ENCODE peak calls at places on chromosome 1, in four cellular contexts. F is SK-N-SH, Y is tibial artery, H is stomach. D is an unnamed sample. For H3K27me3, the result is how much of the 10 kb centered on the place peaks cover.

GRCh38 chr1:6205849-6206845 is at the start of gene RNF207:
- DNase-seq in F (no peak), H (peak), Y (no peak), D (no peak)

GRCh38 chr1:30915491-30916230 is 7.1 kb upstream of the SDC3 start:
- DNase-seq in H (no peak), Y (no peak), F (no peak), D (no peak)

GRCh38 chr1:55839221-55839620 is 624.1 kb upstream of the USP24 start:
- DNase-seq in Y (no peak), H (no peak), F (no peak), D (no peak)

GRCh38 chr1:16905112-16905855 is 9.5 kb downstream of the RNU1-2 start:
- DNase-seq in Y (no peak), F (no peak), H (no peak), D (peak)

GRCh38 chr1:102970496-102971078 is 137.7 kb downstream of the COL11A1 start:
- DNase-seq in H (no peak), Y (no peak), F (peak), D (peak)

GRCh38 chr1:63891211-63891610 is 117.4 kb downstream of the ROR1 start:
- DNase-seq in F (no peak), Y (no peak), H (no peak), D (no peak)

GRCh38 chr1:97192872-97193572 is 471.4 kb downstream of the PTBP2 start:
- DNase-seq in Y (no peak), F (no peak), H (peak), D (no peak)

GRCh38 chr1:11838349-11839272 is 9.0 kb downstream of the NPPA start:
- DNase-seq in F (peak), Y (peak), H (peak), D (peak)

GRCh38 chr1:46180082-46180616 is 3.9 kb upstream of the P3R3URF start:
- DNase-seq in H (peak), F (no peak), Y (no peak), D (peak)

GRCh38 chr1:7705048-7705907 is 65.8 kb upstream of the VAMP3 start:
- DNase-seq in H (peak), Y (no peak), F (peak), D (no peak)

GRCh38 chr1:66168467-66168887 is 365.5 kb upstream of the SGIP1 start:
- DNase-seq in Y (no peak), H (no peak), F (no peak), D (no peak)

GRCh38 chr1:212774584-212774983 is 17.0 kb downstream of the NSL1 start:
- DNase-seq in Y (no peak), F (no peak), H (no peak), D (no peak)

GRCh38 chr1:79079770-79080169 is 73.2 kb upstream of the ADGRL4 start:
- DNase-seq in Y (peak), H (no peak), F (no peak), D (peak)

GRCh38 chr1:119674110-119674509 is 26.0 kb upstream of the ZNF697 start:
- DNase-seq in Y (no peak), F (no peak), H (no peak), D (no peak)

GRCh38 chr1:201480231-201481003 is 11.4 kb upstream of the PHLDA3 start:
- DNase-seq in H (peak), F (no peak), Y (peak), D (peak)

GRCh38 chr1:8473121-8473891 is 155.4 kb downstream of the SLC45A1 start:
- DNase-seq in F (no peak), Y (no peak), H (no peak), D (no peak)

GRCh38 chr1:95742591-95743089 is 508.6 kb downstream of the RWDD3 start:
- DNase-seq in F (no peak), H (no peak), Y (no peak), D (peak)

GRCh38 chr1:236773919-236774318 is 21.2 kb upstream of the MTR start:
- DNase-seq in Y (no peak), H (no peak), F (no peak), D (no peak)

GRCh38 chr1:54122992-54123391 is 29.8 kb downstream of the CDCP2 start:
- DNase-seq in Y (no peak), F (no peak), H (no peak), D (no peak)

GRCh38 chr1:6750490-6750889 is 34.8 kb upstream of the CAMTA1 start:
- DNase-seq in H (no peak), F (no peak), Y (no peak), D (no peak)

GRCh38 chr1:216883518-216883917 is 160.3 kb upstream of the ESRRG start:
- DNase-seq in Y (no peak), H (no peak), F (no peak), D (no peak)

GRCh38 chr1:197424467-197424866 is 156.4 kb downstream of the CRB1 start:
- DNase-seq in Y (no peak), H (no peak), F (no peak), D (no peak)

GRCh38 chr1:113389356-113389952 is 861 bp upstream of the MAGI3 start:
- DNase-seq in H (no peak), F (no peak), Y (no peak), D (no peak)

GRCh38 chr1:81850495-81850894 is 49.8 kb downstream of the ADGRL2 start:
- DNase-seq in Y (no peak), H (no peak), F (no peak), D (no peak)

GRCh38 chr1:156504062-156504813 is 3.7 kb upstream of the MEF2D start:
- DNase-seq in F (no peak), H (no peak), Y (no peak), D (peak)

GRCh38 chr1:41020654-41021053 is 871 bp downstream of the SLFNL1 start:
- DNase-seq in Y (no peak), H (no peak), F (peak), D (no peak)

GRCh38 chr1:83555871-83556270 is 443.1 kb downstream of the TTLL7 start:
- DNase-seq in F (no peak), Y (no peak), H (no peak), D (no peak)

GRCh38 chr1:202276081-202276715 is 65.5 kb downstream of the UBE2T start:
- DNase-seq in F (no peak), Y (no peak), H (no peak), D (peak)

GRCh38 chr1:25926731-25927496 is 20.7 kb upstream of the STMN1 start:
- DNase-seq in H (no peak), Y (no peak), F (peak), D (peak)

GRCh38 chr1:98327151-98327918 is 334.2 kb upstream of the SNX7 start:
- DNase-seq in F (no peak), H (no peak), Y (no peak), D (peak)

GRCh38 chr1:7043232-7043549 is 257.9 kb downstream of the CAMTA1 start:
- DNase-seq in F (no peak), H (no peak), Y (no peak), D (no peak)

GRCh38 chr1:229651546-229651945 is 25.5 kb downstream of the URB2 start:
- DNase-seq in F (no peak), H (no peak), Y (no peak), D (no peak)

GRCh38 chr1:229661022-229661877 is 35.2 kb downstream of the URB2 start:
- DNase-seq in F (peak), Y (peak), H (peak), D (peak)

GRCh38 chr1:229653420-229653819 is 27.4 kb downstream of the URB2 start:
- DNase-seq in H (no peak), F (no peak), Y (no peak), D (peak)

GRCh38 chr1:229657993-229658755 is 32.1 kb downstream of the URB2 start:
- DNase-seq in F (peak), Y (no peak), H (no peak), D (no peak)

DNA sequence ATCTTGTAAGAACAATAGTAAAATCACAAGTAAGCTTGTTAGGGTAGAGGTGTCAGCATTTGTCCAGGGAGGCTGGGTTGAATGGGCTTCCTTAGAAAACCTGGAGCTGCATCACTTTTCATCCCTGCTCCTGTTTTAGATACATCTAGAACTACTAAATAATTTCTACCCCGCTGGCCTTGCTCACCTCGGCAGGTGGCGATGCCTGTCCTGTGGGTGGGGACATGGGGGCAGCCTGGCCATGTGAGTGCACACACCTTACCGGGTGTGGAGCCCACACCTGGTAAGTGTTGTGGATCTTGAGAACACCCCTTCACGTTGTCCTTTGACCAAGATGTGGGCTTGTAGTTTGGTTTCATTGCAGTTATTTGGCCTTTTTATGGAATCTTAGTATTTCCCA is 29.7 kb downstream of the URB2 start:
- DNase-seq in Y (no peak), F (no peak), H (no peak), D (no peak)
- H3K27ac ChIP-seq in Y (no peak), F (no peak), H (no peak), D (no peak)

DNA sequence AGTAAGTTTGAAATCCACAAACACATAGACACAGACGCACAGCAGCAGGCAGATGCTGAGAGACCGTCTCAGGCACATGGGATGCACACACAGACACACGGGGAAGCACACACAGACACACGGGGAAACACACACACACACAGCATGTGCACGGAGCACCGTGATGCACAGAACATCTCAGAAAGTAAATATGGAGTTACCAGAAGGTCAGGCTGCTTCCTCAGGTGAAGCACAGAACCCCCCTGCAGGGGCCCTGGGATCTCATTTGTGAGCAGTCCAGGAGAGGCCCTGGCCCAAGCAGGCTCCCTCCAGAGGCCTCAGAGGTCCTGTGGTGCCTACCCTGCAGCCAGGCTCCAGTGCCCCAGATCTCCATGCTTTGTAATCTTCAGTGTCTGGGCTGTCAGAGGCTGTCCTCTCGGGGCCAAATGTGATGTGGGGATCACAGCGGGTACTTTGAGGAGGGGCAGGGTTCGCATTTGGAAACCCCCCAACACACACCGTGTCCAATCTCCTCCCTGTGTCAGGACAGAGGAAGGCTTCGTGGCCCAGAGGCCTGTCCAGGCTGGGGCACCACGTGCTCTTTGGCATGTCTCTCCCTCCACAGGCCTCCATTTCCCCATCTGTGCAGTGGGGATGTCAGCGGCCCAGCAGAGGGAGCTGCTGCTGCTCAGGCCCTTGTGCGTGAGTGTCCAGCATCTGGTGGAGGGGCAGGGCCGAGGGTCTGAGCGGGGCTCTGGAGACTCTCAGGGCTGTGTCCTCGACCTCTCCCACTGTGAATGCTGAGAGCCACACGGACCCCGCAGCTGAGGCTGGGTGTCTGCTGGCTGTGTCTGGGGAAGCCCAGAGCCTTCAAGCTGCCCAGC is 23.0 kb upstream of the PRSS38 start:
- DNase-seq in H (no peak), Y (no peak), F (peak), D (no peak)
- TF ChIP-seq CTCF in H (no peak), Y (no peak), F (peak), D (no peak)

DNA sequence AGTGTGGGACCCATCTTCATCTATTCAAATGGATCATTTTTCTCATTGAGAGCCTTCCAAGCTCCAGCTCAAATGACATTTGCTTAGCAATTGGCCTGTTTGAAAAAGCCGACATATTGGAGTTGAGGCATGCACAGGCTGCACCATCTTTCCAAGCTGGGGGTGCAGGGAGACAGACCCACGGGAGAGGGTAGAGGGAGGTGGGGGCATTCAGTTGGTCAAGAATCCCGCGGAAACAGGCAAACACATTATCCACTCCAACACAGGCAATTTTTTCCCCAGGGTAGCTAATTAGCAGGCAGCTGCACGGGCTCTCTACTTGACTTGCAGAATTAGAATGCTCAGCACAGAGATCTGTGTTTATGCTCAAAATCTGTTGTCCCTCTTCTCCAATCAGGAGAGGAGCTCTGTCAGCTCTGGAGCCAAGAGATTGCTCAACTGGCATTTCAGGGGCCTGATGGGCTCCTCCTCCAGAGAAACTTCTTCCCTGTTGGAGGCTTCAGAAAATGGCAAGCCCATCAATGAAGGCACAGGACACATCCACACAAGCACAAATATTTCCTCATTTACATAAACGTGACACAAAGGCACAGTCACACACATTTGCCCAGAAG is 267.8 kb downstream of the FOXD2 start:
- DNase-seq in H (no peak), Y (no peak), F (no peak), D (no peak)
- H3K27me3 ChIP-seq in H (under half), Y (under half), F (under half), D (under half)

GRCh38 chr1:223717123-223717522 is 4.8 kb downstream of the CAPN2 start:
- DNase-seq in H (no peak), Y (no peak), F (no peak), D (no peak)
- H3K27ac ChIP-seq in H (peak), Y (peak), F (peak), D (no peak)

DNA sequence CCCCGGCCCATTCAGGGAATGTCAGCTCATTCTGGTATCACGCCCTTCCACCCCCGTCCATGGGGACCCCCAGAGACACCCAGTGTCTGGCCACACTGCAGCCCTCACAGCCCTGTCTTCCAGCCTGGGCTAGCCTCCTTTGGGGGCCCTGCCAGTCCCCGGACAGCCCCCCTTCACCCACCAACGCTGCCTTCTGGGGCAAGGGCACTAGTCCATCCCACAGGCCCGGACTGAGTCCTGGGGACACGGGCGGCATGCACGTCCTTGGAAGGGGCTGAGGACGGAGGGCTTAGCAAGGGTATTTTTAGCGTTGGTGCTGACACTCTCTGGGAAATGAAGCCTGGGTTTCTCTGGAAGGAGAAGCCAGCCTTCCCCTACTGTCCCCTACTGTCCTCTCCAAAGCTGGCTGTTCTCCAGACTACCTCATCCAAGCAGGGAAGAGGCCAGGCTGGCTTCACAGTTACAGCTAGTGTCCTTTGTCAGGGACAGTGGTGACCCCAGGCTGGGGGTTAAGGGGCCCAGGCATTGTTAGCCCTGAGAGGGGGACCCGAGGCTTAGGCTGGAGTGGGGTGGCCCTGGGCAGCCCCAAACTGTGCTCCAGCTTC is 39.5 kb downstream of the COQ8A start:
- DNase-seq in H (no peak), Y (no peak), F (no peak), D (no peak)
- TF ChIP-seq CTCF in H (no peak), Y (no peak), F (no peak), D (no peak)

DNA sequence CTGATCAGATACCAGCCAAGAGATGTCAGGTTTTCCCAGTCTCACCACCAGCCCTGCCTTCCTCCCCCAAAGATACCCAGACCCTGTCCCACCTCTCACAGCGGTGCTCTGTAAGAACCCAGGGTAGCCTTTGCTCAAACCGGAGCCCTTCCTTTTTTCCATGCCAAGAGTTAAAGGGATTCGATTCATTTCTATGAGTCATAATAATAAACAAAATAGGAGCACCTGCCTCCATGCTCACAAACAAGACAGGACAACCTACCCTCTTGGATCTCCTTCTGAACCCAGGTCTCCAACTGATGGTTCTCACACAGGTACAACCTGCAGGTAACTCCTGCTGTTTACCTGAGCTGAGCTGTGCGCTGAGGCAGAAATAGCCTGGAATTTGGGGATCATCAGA is 5.9 kb upstream of the ATP1A2 start:
- DNase-seq in F (no peak), Y (no peak), H (no peak), D (no peak)
- H3K27me3 ChIP-seq in F (under half), Y (under half), H (under half), D (under half)

GRCh38 chr1:33393991-33394390 is 36.9 kb downstream of the PHC2 start:
- DNase-seq in Y (no peak), F (no peak), H (no peak), D (no peak)

GRCh38 chr1:33391669-33392068 is 39.2 kb downstream of the PHC2 start:
- DNase-seq in Y (no peak), H (no peak), F (no peak), D (no peak)

GRCh38 chr1:33392639-33393038 is 38.3 kb downstream of the PHC2 start:
- DNase-seq in H (no peak), F (peak), Y (no peak), D (no peak)

GRCh38 chr1:33394716-33395115 is 36.2 kb downstream of the PHC2 start:
- DNase-seq in H (no peak), F (no peak), Y (no peak), D (no peak)

GRCh38 chr1:33393524-33393923 is 37.4 kb downstream of the PHC2 start:
- DNase-seq in F (no peak), H (no peak), Y (no peak), D (no peak)
- H3K27ac ChIP-seq in F (no peak), H (no peak), Y (no peak), D (no peak)

GRCh38 chr1:180070286-180070685 is 84.4 kb upstream of the QSOX1 start:
- DNase-seq in F (no peak), Y (no peak), H (no peak), D (no peak)
- TF ChIP-seq CTCF in F (no peak), Y (no peak), H (no peak), D (no peak)

DNA sequence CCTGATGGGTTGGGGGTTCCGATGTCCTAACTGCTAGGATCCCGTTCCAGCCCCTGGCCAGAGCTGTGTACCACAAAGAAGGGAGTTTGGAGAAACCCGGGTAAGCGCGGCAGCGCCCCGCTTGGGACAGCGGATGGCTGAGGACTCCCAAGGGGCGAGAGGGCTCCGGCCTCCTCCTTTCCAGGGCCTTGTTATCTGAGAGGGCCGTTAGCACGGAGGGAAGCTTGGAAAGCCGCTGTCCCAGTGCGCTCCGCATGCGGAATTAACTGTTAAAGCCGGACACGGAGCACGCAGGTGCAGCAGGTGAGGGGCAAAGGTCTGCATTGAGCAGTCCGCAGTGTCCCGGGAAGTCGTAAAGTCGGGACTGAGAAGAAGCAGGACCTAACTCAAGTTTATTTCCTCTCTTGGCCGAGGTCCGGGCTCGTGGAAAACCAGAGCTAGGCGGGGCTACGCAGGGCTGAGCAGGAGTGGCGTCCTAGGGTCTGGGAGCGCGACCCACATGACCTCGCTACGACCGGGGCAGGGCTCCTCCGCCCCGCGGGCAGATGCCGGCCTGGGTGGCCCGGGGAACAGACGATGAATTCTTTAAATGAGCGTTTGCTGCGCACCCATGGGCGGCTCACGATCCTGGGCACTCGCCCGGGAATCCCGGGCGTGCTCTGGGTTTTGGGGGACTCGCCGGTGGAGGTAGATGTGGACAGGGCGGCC is 4.5 kb downstream of the LHX4 start:
- DNase-seq in H (no peak), Y (no peak), F (peak), D (no peak)
- H3K27me3 ChIP-seq in H (half or more), Y (half or more), F (half or more), D (under half)

D was measured in WERI-Rb-1.